ENCODE peak calls at places on chromosomes 4 and X, in five cellular contexts. R is cardiac muscle cell, N is IMR-90, K is fibroblast of lung, L is adrenal gland. I is an unnamed sample.

GRCh38 chr4:118760493-118760892 is 75.3 kb downstream of the METTL14 start:
- DNase-seq in R (no peak), L (no peak), K (no peak), N (no peak), I (no peak)

GRCh38 chr4:98996056-98996941 is 778 bp downstream of the METAP1 start:
- DNase-seq in K (peak; percentile 20), R (peak; percentile 49), L (peak; percentile 16), N (peak; percentile 55), I (peak; percentile 41)

GRCh38 chr4:112005027-112005426 is 140.2 kb upstream of the FAM241A start:
- DNase-seq in R (no peak), K (no peak), N (no peak), L (no peak), I (no peak)

GRCh38 chr4:13988347-13989265 is 361.1 kb upstream of the BOD1L1 start:
- DNase-seq in R (no peak), L (peak; percentile 96), K (peak; percentile 98), N (peak; percentile 97), I (peak; percentile 99)

GRCh38 chr4:39637572-39638357 is 900 bp downstream of the SMIM14 start:
- DNase-seq in R (peak; percentile 91), K (peak; percentile 78), L (peak; percentile 43), N (peak; percentile 69), I (peak; percentile 75)

GRCh38 chr4:166197166-166197565 is 324.1 kb downstream of the TLL1 start:
- DNase-seq in N (no peak), K (peak; percentile 50), L (no peak), R (no peak), I (no peak)

GRCh38 chr4:121690001-121690400 is 6.8 kb downstream of the ANXA5 start:
- DNase-seq in K (peak; percentile 87), L (no peak), R (no peak), N (peak; percentile 86), I (peak; percentile 75)

GRCh38 chr4:166065324-166065723 is 192.3 kb downstream of the TLL1 start:
- DNase-seq in L (no peak), N (no peak), R (no peak), K (no peak), I (no peak)

GRCh38 chr4:165461176-165461835 is 82.5 kb downstream of the CPE start:
- DNase-seq in R (no peak), K (peak; percentile 96), N (peak; percentile 75), L (no peak), I (peak; percentile 60)

GRCh38 chr4:82293304-82293703 is 80.5 kb downstream of the HNRNPD start:
- DNase-seq in L (no peak), K (no peak), N (no peak), R (no peak), I (no peak)

GRCh38 chr4:10276152-10276551 is 159.6 kb upstream of the WDR1 start:
- DNase-seq in R (no peak), K (no peak), L (no peak), N (no peak), I (no peak)

GRCh38 chr4:83644677-83645639 is 109.0 kb downstream of the GPAT3 start:
- DNase-seq in R (peak; percentile 63), L (no peak), N (peak; percentile 65), K (peak; percentile 33), I (peak; percentile 85)

GRCh38 chr4:173486714-173487392 is 43.2 kb downstream of the HAND2 start:
- DNase-seq in R (no peak), L (no peak), K (peak; percentile 66), N (no peak), I (no peak)

GRCh38 chrX:103607385-103608304 is at the start of gene TCEAL3:
- DNase-seq in N (peak; percentile 26), K (peak; percentile 47), L (peak; percentile 56), R (peak; percentile 63), I (peak; percentile 39)

GRCh38 chrX:38664285-38664684 is 102.9 kb downstream of the TSPAN7 start:
- DNase-seq in K (peak; percentile 29), N (peak; percentile 43), R (peak; percentile 64), L (no peak), I (peak; percentile 63)

GRCh38 chr4:85391011-85391410 is 83.9 kb upstream of the ARHGAP24 start:
- DNase-seq in L (no peak), R (no peak), N (no peak), K (no peak), I (no peak)

GRCh38 chrX:75603833-75604232 is 81.0 kb upstream of the ZDHHC15 start:
- DNase-seq in L (no peak), K (peak; percentile 9), N (peak; percentile 28), R (peak; percentile 28), I (peak; percentile 47)

GRCh38 chrX:70755850-70756249 is 152.7 kb downstream of the TEX11 start:
- DNase-seq in R (no peak), N (no peak), L (no peak), K (no peak), I (no peak)

GRCh38 chrX:97416461-97416860 is 532.8 kb downstream of the RPA4 start:
- DNase-seq in R (no peak), N (no peak), L (no peak), K (no peak), I (no peak)

GRCh38 chrX:5681159-5681558 is 547.5 kb downstream of the NLGN4X start:
- DNase-seq in K (peak; percentile 18), R (no peak), L (no peak), N (no peak), I (no peak)

GRCh38 chr4:77538574-77539157 is 67.0 kb upstream of the CXCL13 start:
- DNase-seq in R (no peak), L (peak; percentile 25), N (no peak), K (peak; percentile 35), I (peak; percentile 56)

DNA sequence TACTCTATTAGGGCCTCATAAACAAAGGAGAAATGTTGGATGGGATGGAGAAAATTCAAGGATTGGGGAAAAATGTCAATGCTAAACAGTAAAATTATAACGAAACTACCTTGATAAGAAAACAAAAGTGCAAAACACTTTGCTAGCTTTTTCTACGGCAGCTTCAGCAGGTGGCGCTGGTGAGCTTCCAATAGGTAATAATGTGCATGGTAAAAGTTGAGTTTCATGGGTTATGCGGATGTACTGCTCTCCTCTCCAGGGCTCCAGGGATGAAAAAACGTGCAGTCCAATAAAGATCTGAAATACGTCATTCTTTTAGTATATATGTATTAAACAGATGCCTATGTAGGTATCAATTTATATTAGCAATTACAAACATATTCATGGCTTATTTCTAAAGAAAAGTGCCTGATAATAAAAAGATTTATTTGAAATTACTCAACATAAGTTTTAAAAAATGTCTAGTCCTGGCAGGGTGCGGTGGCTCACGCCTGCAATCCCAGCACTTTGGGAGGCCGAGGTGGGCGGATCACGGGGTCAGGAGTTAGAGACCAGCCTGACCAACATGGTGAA is 239.6 kb downstream of the GRXCR1 start:
- DNase-seq in N (peak; percentile 66), R (peak; percentile 84), K (peak; percentile 65), L (peak; percentile 39), I (peak; percentile 80)
- TF ChIP-seq CTCF in N (peak; percentile 90), R (peak; percentile 83), K (peak; percentile 89), L (peak; percentile 64), I (peak; percentile 93)

GRCh38 chrX:10010686-10011085 is 43.5 kb downstream of the CLDN34 start:
- DNase-seq in N (peak; percentile 70), L (no peak), K (peak; percentile 69), R (no peak), I (peak; percentile 62)
- H3K4me3 ChIP-seq in N (no peak overlapping the region), L (no peak overlapping the region), K (no peak overlapping the region), R (no peak overlapping the region), I (no peak overlapping the region)

GRCh38 chr4:211033-211511 is 86.8 kb downstream of the ZNF718 start:
- DNase-seq in N (no peak), L (no peak), R (no peak), K (no peak), I (no peak)
- TF ChIP-seq CTCF in N (no peak), L (no peak), R (no peak), K (no peak), I (no peak)

GRCh38 chr4:26199566-26199965 is 121.2 kb upstream of the RBPJ start:
- DNase-seq in L (no peak), N (no peak), K (no peak), R (no peak), I (no peak)
- H3K4me3 ChIP-seq in L (no peak overlapping the region), N (no peak overlapping the region), K (no peak overlapping the region), R (no peak overlapping the region), I (no peak overlapping the region)

DNA sequence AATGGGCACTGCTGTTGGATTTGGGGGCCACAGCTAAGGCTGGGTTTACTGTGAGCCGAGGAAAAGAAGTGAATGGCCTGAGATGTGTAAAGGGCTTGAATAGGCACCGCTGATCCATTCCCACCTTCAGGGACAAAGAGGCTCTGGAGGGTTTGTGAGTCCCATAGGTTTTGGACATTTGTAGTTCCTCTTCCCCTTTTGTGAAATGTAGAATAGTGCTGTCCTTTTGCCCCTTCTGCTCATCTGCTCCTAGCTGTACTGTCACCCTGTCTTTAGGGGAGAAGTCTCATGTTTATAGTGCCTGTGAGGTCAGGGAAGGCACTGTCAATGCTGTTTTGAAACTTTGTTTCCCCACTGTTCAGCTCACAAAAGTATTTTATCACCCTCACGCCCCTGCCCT is 26.4 kb upstream of the CLCN4 start:
- DNase-seq in L (no peak), K (no peak), N (no peak), R (no peak), I (no peak)
- TF ChIP-seq CTCF in L (no peak), K (no peak), N (no peak), R (no peak), I (no peak)

DNA sequence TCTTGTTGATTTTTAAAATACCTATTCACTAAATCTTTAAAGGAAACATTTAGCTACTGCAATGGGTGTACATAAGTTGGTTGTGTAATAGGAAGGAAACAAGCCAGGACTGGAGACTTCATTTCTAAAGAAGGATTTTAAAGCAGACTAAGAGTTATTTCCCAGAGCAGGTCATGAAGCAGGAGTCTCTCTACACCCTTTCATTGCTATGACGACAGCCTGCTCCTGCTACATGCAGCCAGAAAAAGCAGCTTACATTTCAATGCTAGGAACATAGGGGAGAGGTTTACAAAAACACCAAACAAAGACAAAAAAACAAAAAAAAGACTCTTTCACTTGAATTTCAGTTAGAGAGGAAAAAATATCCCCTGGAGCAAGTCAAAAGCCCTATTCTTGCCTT is 3.5 kb downstream of the SPARCL1 start:
- DNase-seq in L (no peak), N (peak; percentile 25), K (peak; percentile 35), R (no peak), I (peak; percentile 62)
- H3K4me3 ChIP-seq in L (no peak overlapping the region), N (no peak overlapping the region), K (no peak overlapping the region), R (no peak overlapping the region), I (no peak overlapping the region)

GRCh38 chr4:109803924-109804571 is 2.2 kb upstream of the CFI start:
- DNase-seq in R (peak; percentile 23), K (peak; percentile 67), L (peak; percentile 27), N (peak; percentile 37), I (peak; percentile 79)
- TF ChIP-seq CTCF in R (peak; percentile 31), K (no peak), L (peak; percentile 52), N (peak; percentile 43), I (peak; percentile 55)